ENCODE peak calls at places on chromosomes 13 and 19, in ten cellular contexts. One of them, this sample, is unnamed.

GRCh38 chr19:49442793-49443365 is 1.6 kb upstream of the SLC17A7 start:
- DNase-seq in effector CD4-positive, alpha-beta T cell: peak
- DNase-seq in EH: peak
- DNase-seq in NCI-H526 treated with DMSO at 0.1 percent for 48 hours: peak
- DNase-seq in stimulated activated CD4-positive, alpha-beta T cell treated with anti-CD3 and anti-CD28 coated beads, Interleukin-15, amount 100 ng/mL, for 24 hours: peak
- DNase-seq in GM23338: peak
- DNase-seq in memory B cell: no peak
- DNase-seq in activated CD8-positive, alpha-beta memory T cell treated with anti-CD3 and anti-CD28 coated beads for 48 hours: no peak
- DNase-seq in EL: peak
- DNase-seq in mesendoderm: peak
- DNase-seq in this sample: peak

GRCh38 chr13:57631607-57632275 is at the start of gene PCDH17:
- DNase-seq in effector CD4-positive, alpha-beta T cell: no peak
- DNase-seq in EH: peak
- DNase-seq in NCI-H526 treated with DMSO at 0.1 percent for 48 hours: no peak
- DNase-seq in stimulated activated CD4-positive, alpha-beta T cell treated with anti-CD3 and anti-CD28 coated beads, Interleukin-15, amount 100 ng/mL, for 24 hours: peak
- DNase-seq in GM23338: peak
- DNase-seq in memory B cell: no peak
- DNase-seq in activated CD8-positive, alpha-beta memory T cell treated with anti-CD3 and anti-CD28 coated beads for 48 hours: no peak
- DNase-seq in EL: no peak
- DNase-seq in mesendoderm: peak
- DNase-seq in this sample: no peak

GRCh38 chr19:29764322-29764721 is 47.5 kb upstream of the CCNE1 start:
- DNase-seq in effector CD4-positive, alpha-beta T cell: no peak
- DNase-seq in EH: no peak
- DNase-seq in NCI-H526 treated with DMSO at 0.1 percent for 48 hours: no peak
- DNase-seq in stimulated activated CD4-positive, alpha-beta T cell treated with anti-CD3 and anti-CD28 coated beads, Interleukin-15, amount 100 ng/mL, for 24 hours: no peak
- DNase-seq in GM23338: no peak
- DNase-seq in memory B cell: no peak
- DNase-seq in activated CD8-positive, alpha-beta memory T cell treated with anti-CD3 and anti-CD28 coated beads for 48 hours: no peak
- DNase-seq in EL: no peak
- DNase-seq in mesendoderm: no peak
- DNase-seq in this sample: no peak

GRCh38 chr19:14413765-14414171 is 5.4 kb downstream of the DDX39A start:
- DNase-seq in effector CD4-positive, alpha-beta T cell: no peak
- DNase-seq in EH: peak
- DNase-seq in NCI-H526 treated with DMSO at 0.1 percent for 48 hours: no peak
- DNase-seq in stimulated activated CD4-positive, alpha-beta T cell treated with anti-CD3 and anti-CD28 coated beads, Interleukin-15, amount 100 ng/mL, for 24 hours: no peak
- DNase-seq in GM23338: no peak
- DNase-seq in memory B cell: no peak
- DNase-seq in activated CD8-positive, alpha-beta memory T cell treated with anti-CD3 and anti-CD28 coated beads for 48 hours: no peak
- DNase-seq in EL: no peak
- DNase-seq in mesendoderm: no peak
- DNase-seq in this sample: no peak

GRCh38 chr13:100301418-100301817 is 212.5 kb downstream of the PCCA start:
- DNase-seq in effector CD4-positive, alpha-beta T cell: no peak
- DNase-seq in EH: no peak
- DNase-seq in NCI-H526 treated with DMSO at 0.1 percent for 48 hours: no peak
- DNase-seq in stimulated activated CD4-positive, alpha-beta T cell treated with anti-CD3 and anti-CD28 coated beads, Interleukin-15, amount 100 ng/mL, for 24 hours: no peak
- DNase-seq in GM23338: no peak
- DNase-seq in memory B cell: no peak
- DNase-seq in activated CD8-positive, alpha-beta memory T cell treated with anti-CD3 and anti-CD28 coated beads for 48 hours: no peak
- DNase-seq in EL: no peak
- DNase-seq in mesendoderm: no peak
- DNase-seq in this sample: no peak

GRCh38 chr19:47670736-47671135 is 42.5 kb upstream of the EHD2 start:
- DNase-seq in effector CD4-positive, alpha-beta T cell: no peak
- DNase-seq in EH: no peak
- DNase-seq in NCI-H526 treated with DMSO at 0.1 percent for 48 hours: no peak
- DNase-seq in stimulated activated CD4-positive, alpha-beta T cell treated with anti-CD3 and anti-CD28 coated beads, Interleukin-15, amount 100 ng/mL, for 24 hours: no peak
- DNase-seq in GM23338: no peak
- DNase-seq in memory B cell: no peak
- DNase-seq in activated CD8-positive, alpha-beta memory T cell treated with anti-CD3 and anti-CD28 coated beads for 48 hours: no peak
- DNase-seq in EL: no peak
- DNase-seq in mesendoderm: no peak
- DNase-seq in this sample: no peak

GRCh38 chr13:114161644-114162532 is 17.2 kb upstream of the CFAP97D2 start:
- DNase-seq in effector CD4-positive, alpha-beta T cell: no peak
- DNase-seq in EH: peak
- DNase-seq in NCI-H526 treated with DMSO at 0.1 percent for 48 hours: no peak
- DNase-seq in stimulated activated CD4-positive, alpha-beta T cell treated with anti-CD3 and anti-CD28 coated beads, Interleukin-15, amount 100 ng/mL, for 24 hours: peak
- DNase-seq in GM23338: no peak
- DNase-seq in memory B cell: no peak
- DNase-seq in activated CD8-positive, alpha-beta memory T cell treated with anti-CD3 and anti-CD28 coated beads for 48 hours: no peak
- DNase-seq in EL: peak
- DNase-seq in mesendoderm: no peak
- DNase-seq in this sample: no peak

GRCh38 chr19:54418030-54418929 is 3.0 kb downstream of the TTYH1 start:
- DNase-seq in effector CD4-positive, alpha-beta T cell: no peak
- DNase-seq in EH: peak
- DNase-seq in NCI-H526 treated with DMSO at 0.1 percent for 48 hours: no peak
- DNase-seq in stimulated activated CD4-positive, alpha-beta T cell treated with anti-CD3 and anti-CD28 coated beads, Interleukin-15, amount 100 ng/mL, for 24 hours: peak
- DNase-seq in GM23338: peak
- DNase-seq in memory B cell: no peak
- DNase-seq in activated CD8-positive, alpha-beta memory T cell treated with anti-CD3 and anti-CD28 coated beads for 48 hours: no peak
- DNase-seq in EL: peak
- DNase-seq in mesendoderm: peak
- DNase-seq in this sample: no peak

GRCh38 chr19:7562646-7563393 is 27.3 kb downstream of the PNPLA6 start:
- DNase-seq in effector CD4-positive, alpha-beta T cell: no peak
- DNase-seq in EH: peak
- DNase-seq in NCI-H526 treated with DMSO at 0.1 percent for 48 hours: no peak
- DNase-seq in stimulated activated CD4-positive, alpha-beta T cell treated with anti-CD3 and anti-CD28 coated beads, Interleukin-15, amount 100 ng/mL, for 24 hours: no peak
- DNase-seq in GM23338: peak
- DNase-seq in memory B cell: no peak
- DNase-seq in activated CD8-positive, alpha-beta memory T cell treated with anti-CD3 and anti-CD28 coated beads for 48 hours: no peak
- DNase-seq in EL: no peak
- DNase-seq in mesendoderm: peak
- DNase-seq in this sample: peak

GRCh38 chr13:100828226-100828625 is 153.6 kb upstream of the TMTC4 start:
- DNase-seq in effector CD4-positive, alpha-beta T cell: no peak
- DNase-seq in EH: no peak
- DNase-seq in NCI-H526 treated with DMSO at 0.1 percent for 48 hours: no peak
- DNase-seq in stimulated activated CD4-positive, alpha-beta T cell treated with anti-CD3 and anti-CD28 coated beads, Interleukin-15, amount 100 ng/mL, for 24 hours: no peak
- DNase-seq in GM23338: peak
- DNase-seq in memory B cell: no peak
- DNase-seq in activated CD8-positive, alpha-beta memory T cell treated with anti-CD3 and anti-CD28 coated beads for 48 hours: no peak
- DNase-seq in EL: no peak
- DNase-seq in mesendoderm: peak
- DNase-seq in this sample: no peak

GRCh38 chr19:18290250-18291018 is 9.0 kb upstream of the JUND start:
- DNase-seq in effector CD4-positive, alpha-beta T cell: peak
- DNase-seq in EH: no peak
- DNase-seq in NCI-H526 treated with DMSO at 0.1 percent for 48 hours: no peak
- DNase-seq in stimulated activated CD4-positive, alpha-beta T cell treated with anti-CD3 and anti-CD28 coated beads, Interleukin-15, amount 100 ng/mL, for 24 hours: peak
- DNase-seq in GM23338: no peak
- DNase-seq in memory B cell: peak
- DNase-seq in activated CD8-positive, alpha-beta memory T cell treated with anti-CD3 and anti-CD28 coated beads for 48 hours: peak
- DNase-seq in EL: no peak
- DNase-seq in mesendoderm: no peak
- DNase-seq in this sample: peak

GRCh38 chr19:6738726-6739389 is 622 bp upstream of the TRIP10 start:
- DNase-seq in effector CD4-positive, alpha-beta T cell: peak
- DNase-seq in EH: no peak
- DNase-seq in NCI-H526 treated with DMSO at 0.1 percent for 48 hours: no peak
- DNase-seq in stimulated activated CD4-positive, alpha-beta T cell treated with anti-CD3 and anti-CD28 coated beads, Interleukin-15, amount 100 ng/mL, for 24 hours: peak
- DNase-seq in GM23338: peak
- DNase-seq in memory B cell: no peak
- DNase-seq in activated CD8-positive, alpha-beta memory T cell treated with anti-CD3 and anti-CD28 coated beads for 48 hours: peak
- DNase-seq in EL: no peak
- DNase-seq in mesendoderm: peak
- DNase-seq in this sample: no peak

GRCh38 chr13:75061909-75062308 is 420.1 kb downstream of the TBC1D4 start:
- DNase-seq in effector CD4-positive, alpha-beta T cell: no peak
- DNase-seq in EH: no peak
- DNase-seq in NCI-H526 treated with DMSO at 0.1 percent for 48 hours: no peak
- DNase-seq in stimulated activated CD4-positive, alpha-beta T cell treated with anti-CD3 and anti-CD28 coated beads, Interleukin-15, amount 100 ng/mL, for 24 hours: no peak
- DNase-seq in GM23338: no peak
- DNase-seq in memory B cell: no peak
- DNase-seq in activated CD8-positive, alpha-beta memory T cell treated with anti-CD3 and anti-CD28 coated beads for 48 hours: no peak
- DNase-seq in EL: no peak
- DNase-seq in mesendoderm: no peak
- DNase-seq in this sample: no peak

GRCh38 chr19:54573330-54573872 is at the start of gene LILRA2:
- DNase-seq in effector CD4-positive, alpha-beta T cell: no peak
- DNase-seq in EH: no peak
- DNase-seq in NCI-H526 treated with DMSO at 0.1 percent for 48 hours: no peak
- DNase-seq in stimulated activated CD4-positive, alpha-beta T cell treated with anti-CD3 and anti-CD28 coated beads, Interleukin-15, amount 100 ng/mL, for 24 hours: no peak
- DNase-seq in GM23338: no peak
- DNase-seq in memory B cell: no peak
- DNase-seq in activated CD8-positive, alpha-beta memory T cell treated with anti-CD3 and anti-CD28 coated beads for 48 hours: no peak
- DNase-seq in EL: no peak
- DNase-seq in mesendoderm: no peak
- DNase-seq in this sample: no peak

GRCh38 chr19:38433268-38433733 is at the start of gene RYR1:
- DNase-seq in effector CD4-positive, alpha-beta T cell: no peak
- DNase-seq in EH: peak
- DNase-seq in NCI-H526 treated with DMSO at 0.1 percent for 48 hours: no peak
- DNase-seq in stimulated activated CD4-positive, alpha-beta T cell treated with anti-CD3 and anti-CD28 coated beads, Interleukin-15, amount 100 ng/mL, for 24 hours: peak
- DNase-seq in GM23338: peak
- DNase-seq in memory B cell: no peak
- DNase-seq in activated CD8-positive, alpha-beta memory T cell treated with anti-CD3 and anti-CD28 coated beads for 48 hours: no peak
- DNase-seq in EL: peak
- DNase-seq in mesendoderm: peak
- DNase-seq in this sample: peak

GRCh38 chr13:48222358-48223015 is 10.5 kb upstream of the ITM2B start:
- DNase-seq in effector CD4-positive, alpha-beta T cell: no peak
- DNase-seq in EH: peak
- DNase-seq in NCI-H526 treated with DMSO at 0.1 percent for 48 hours: no peak
- DNase-seq in stimulated activated CD4-positive, alpha-beta T cell treated with anti-CD3 and anti-CD28 coated beads, Interleukin-15, amount 100 ng/mL, for 24 hours: no peak
- DNase-seq in GM23338: no peak
- DNase-seq in memory B cell: no peak
- DNase-seq in activated CD8-positive, alpha-beta memory T cell treated with anti-CD3 and anti-CD28 coated beads for 48 hours: no peak
- DNase-seq in EL: no peak
- DNase-seq in mesendoderm: no peak
- DNase-seq in this sample: no peak

GRCh38 chr13:80134360-80134759 is 206.6 kb downstream of the SPRY2 start:
- DNase-seq in effector CD4-positive, alpha-beta T cell: no peak
- DNase-seq in EH: no peak
- DNase-seq in NCI-H526 treated with DMSO at 0.1 percent for 48 hours: no peak
- DNase-seq in stimulated activated CD4-positive, alpha-beta T cell treated with anti-CD3 and anti-CD28 coated beads, Interleukin-15, amount 100 ng/mL, for 24 hours: no peak
- DNase-seq in GM23338: no peak
- DNase-seq in memory B cell: no peak
- DNase-seq in activated CD8-positive, alpha-beta memory T cell treated with anti-CD3 and anti-CD28 coated beads for 48 hours: no peak
- DNase-seq in EL: no peak
- DNase-seq in mesendoderm: peak
- DNase-seq in this sample: no peak

GRCh38 chr13:23778879-23779278 is 110.3 kb downstream of the MIPEP start:
- DNase-seq in effector CD4-positive, alpha-beta T cell: no peak
- DNase-seq in EH: peak
- DNase-seq in NCI-H526 treated with DMSO at 0.1 percent for 48 hours: no peak
- DNase-seq in stimulated activated CD4-positive, alpha-beta T cell treated with anti-CD3 and anti-CD28 coated beads, Interleukin-15, amount 100 ng/mL, for 24 hours: no peak
- DNase-seq in GM23338: no peak
- DNase-seq in memory B cell: no peak
- DNase-seq in activated CD8-positive, alpha-beta memory T cell treated with anti-CD3 and anti-CD28 coated beads for 48 hours: no peak
- DNase-seq in EL: no peak
- DNase-seq in mesendoderm: no peak
- DNase-seq in this sample: no peak